ENCODE peak calls at places on chromosomes 7 and 10, in nine cellular contexts. I is DMS153; N is epithelial cell of prostate; D is cardiac muscle cell; G is NCI-H2081; E is activated naive CD4-positive, alpha-beta T cell treated with anti-CD3 and anti-CD28 coated beads, Interleukin-2, amount 50 U/mL, for 16 hours; O is stimulated activated CD4-positive, alpha-beta T cell treated with anti-CD3 and anti-CD28 coated beads, Interleukin-2, amount 100 ng/mL, for 48 hours; K is HuH-7; X is CD4-positive, alpha-beta T cell. T is an unnamed sample.

GRCh38 chr10:5373321-5373720 is 8.6 kb downstream of the UCN3 start:
- DNase-seq in N (no peak), K (no peak), O (no peak), G (no peak), D (no peak), I (no peak), X (no peak), E (no peak), T (no peak)

GRCh38 chr7:135510603-135511183 is 791 bp upstream of the CNOT4 start:
- DNase-seq in K (peak), I (no peak), G (no peak), D (no peak), X (no peak), N (no peak), E (no peak), O (no peak), T (no peak)

GRCh38 chr10:26215923-26216576 is 524 bp upstream of the GAD2 start:
- DNase-seq in X (no peak), O (no peak), E (peak), K (no peak), D (peak), I (peak), N (no peak), G (peak), T (peak)

GRCh38 chr7:67823345-67823744 is 826.7 kb downstream of the TYW1 start:
- DNase-seq in I (no peak), N (no peak), E (no peak), D (no peak), X (no peak), K (no peak), G (no peak), O (no peak), T (no peak)

GRCh38 chr7:47071866-47072265 is 510.0 kb downstream of the TNS3 start:
- DNase-seq in K (no peak), G (no peak), X (no peak), D (no peak), I (no peak), E (no peak), N (no peak), O (no peak), T (no peak)

GRCh38 chr10:15361131-15361530 is 10.0 kb downstream of the FAM171A1 start:
- DNase-seq in K (no peak), G (no peak), O (no peak), X (no peak), I (no peak), E (no peak), D (no peak), N (no peak), T (no peak)

GRCh38 chr7:127995157-127995865 is 35.9 kb downstream of the LRRC4 start:
- DNase-seq in I (no peak), X (no peak), E (no peak), D (no peak), O (no peak), N (no peak), K (no peak), G (no peak), T (no peak)

GRCh38 chr7:135253851-135254815 is 20.5 kb downstream of the STRA8 start:
- DNase-seq in O (no peak), D (peak), E (no peak), K (no peak), G (no peak), X (no peak), I (no peak), N (peak), T (no peak)

GRCh38 chr7:24756989-24757798 is at the start of gene GSDME:
- DNase-seq in I (no peak), N (no peak), K (peak), D (peak), O (no peak), G (peak), X (no peak), E (peak), T (no peak)

T was measured in NCI-H774.